ENCODE peak calls at places on chromosomes 4 and X, in ten cellular contexts. One of them, this sample, is unnamed.

GRCh38 chr4:143089847-143090246 is 94.9 kb upstream of the USP38 start:
- DNase-seq in stimulated activated CD4-positive, alpha-beta T cell treated with anti-CD3 and anti-CD28 coated beads, Interleukin-15, amount 100 ng/mL, for 1 hour: no peak
- DNase-seq in Karpas-422: no peak
- DNase-seq in EL: no peak
- DNase-seq in HL-60: no peak
- DNase-seq in NCI-H1092 treated with DMSO at 0.1 percent for 48 hours: no peak
- DNase-seq in HEK293T: no peak
- DNase-seq in HFFc6: no peak
- DNase-seq in testis: no peak
- DNase-seq in heart left ventricle: no peak
- DNase-seq in this sample: no peak

GRCh38 chrX:12955882-12956703 is 18.8 kb upstream of the TMSB4X start:
- DNase-seq in stimulated activated CD4-positive, alpha-beta T cell treated with anti-CD3 and anti-CD28 coated beads, Interleukin-15, amount 100 ng/mL, for 1 hour: no peak
- DNase-seq in Karpas-422: peak
- DNase-seq in EL: peak
- DNase-seq in HL-60: peak
- DNase-seq in NCI-H1092 treated with DMSO at 0.1 percent for 48 hours: no peak
- DNase-seq in HEK293T: no peak
- DNase-seq in HFFc6: peak
- DNase-seq in testis: no peak
- DNase-seq in heart left ventricle: peak
- DNase-seq in this sample: peak

GRCh38 chrX:116009348-116009747 is 161.2 kb upstream of the AGTR2 start:
- DNase-seq in stimulated activated CD4-positive, alpha-beta T cell treated with anti-CD3 and anti-CD28 coated beads, Interleukin-15, amount 100 ng/mL, for 1 hour: no peak
- DNase-seq in Karpas-422: no peak
- DNase-seq in EL: no peak
- DNase-seq in HL-60: no peak
- DNase-seq in NCI-H1092 treated with DMSO at 0.1 percent for 48 hours: no peak
- DNase-seq in HEK293T: no peak
- DNase-seq in HFFc6: no peak
- DNase-seq in testis: no peak
- DNase-seq in heart left ventricle: no peak
- DNase-seq in this sample: no peak

GRCh38 chrX:37468111-37468739 is 103.2 kb upstream of the LANCL3 start:
- DNase-seq in stimulated activated CD4-positive, alpha-beta T cell treated with anti-CD3 and anti-CD28 coated beads, Interleukin-15, amount 100 ng/mL, for 1 hour: no peak
- DNase-seq in Karpas-422: no peak
- DNase-seq in EL: no peak
- DNase-seq in HL-60: no peak
- DNase-seq in NCI-H1092 treated with DMSO at 0.1 percent for 48 hours: no peak
- DNase-seq in HEK293T: no peak
- DNase-seq in HFFc6: no peak
- DNase-seq in testis: no peak
- DNase-seq in heart left ventricle: no peak
- DNase-seq in this sample: no peak

GRCh38 chr4:42627887-42628646 is 28.8 kb downstream of the ATP8A1 start:
- DNase-seq in stimulated activated CD4-positive, alpha-beta T cell treated with anti-CD3 and anti-CD28 coated beads, Interleukin-15, amount 100 ng/mL, for 1 hour: no peak
- DNase-seq in Karpas-422: peak
- DNase-seq in EL: no peak
- DNase-seq in HL-60: no peak
- DNase-seq in NCI-H1092 treated with DMSO at 0.1 percent for 48 hours: peak
- DNase-seq in HEK293T: no peak
- DNase-seq in HFFc6: no peak
- DNase-seq in testis: peak
- DNase-seq in heart left ventricle: peak
- DNase-seq in this sample: no peak

GRCh38 chr4:108029731-108030130 is 40.0 kb downstream of the HADH start:
- DNase-seq in stimulated activated CD4-positive, alpha-beta T cell treated with anti-CD3 and anti-CD28 coated beads, Interleukin-15, amount 100 ng/mL, for 1 hour: no peak
- DNase-seq in Karpas-422: no peak
- DNase-seq in EL: peak
- DNase-seq in HL-60: no peak
- DNase-seq in NCI-H1092 treated with DMSO at 0.1 percent for 48 hours: no peak
- DNase-seq in HEK293T: no peak
- DNase-seq in HFFc6: peak
- DNase-seq in testis: no peak
- DNase-seq in heart left ventricle: no peak
- DNase-seq in this sample: no peak

GRCh38 chr4:1045595-1046201 is 34.3 kb downstream of the FGFRL1 start:
- DNase-seq in stimulated activated CD4-positive, alpha-beta T cell treated with anti-CD3 and anti-CD28 coated beads, Interleukin-15, amount 100 ng/mL, for 1 hour: no peak
- DNase-seq in Karpas-422: no peak
- DNase-seq in EL: no peak
- DNase-seq in HL-60: no peak
- DNase-seq in NCI-H1092 treated with DMSO at 0.1 percent for 48 hours: no peak
- DNase-seq in HEK293T: peak
- DNase-seq in HFFc6: no peak
- DNase-seq in testis: no peak
- DNase-seq in heart left ventricle: peak
- DNase-seq in this sample: no peak

GRCh38 chr4:244471-244870 is 60.8 kb downstream of the ZNF732 start:
- DNase-seq in stimulated activated CD4-positive, alpha-beta T cell treated with anti-CD3 and anti-CD28 coated beads, Interleukin-15, amount 100 ng/mL, for 1 hour: no peak
- DNase-seq in Karpas-422: peak
- DNase-seq in EL: peak
- DNase-seq in HL-60: no peak
- DNase-seq in NCI-H1092 treated with DMSO at 0.1 percent for 48 hours: peak
- DNase-seq in HEK293T: peak
- DNase-seq in HFFc6: peak
- DNase-seq in testis: peak
- DNase-seq in heart left ventricle: peak
- DNase-seq in this sample: peak

GRCh38 chr4:180527993-180528392 is 1715.2 kb upstream of the TENM3 start:
- DNase-seq in stimulated activated CD4-positive, alpha-beta T cell treated with anti-CD3 and anti-CD28 coated beads, Interleukin-15, amount 100 ng/mL, for 1 hour: no peak
- DNase-seq in Karpas-422: no peak
- DNase-seq in EL: no peak
- DNase-seq in HL-60: no peak
- DNase-seq in NCI-H1092 treated with DMSO at 0.1 percent for 48 hours: no peak
- DNase-seq in HEK293T: no peak
- DNase-seq in HFFc6: no peak
- DNase-seq in testis: no peak
- DNase-seq in heart left ventricle: no peak
- DNase-seq in this sample: peak

GRCh38 chrX:44305921-44306320 is 37.6 kb downstream of the EFHC2 start:
- DNase-seq in stimulated activated CD4-positive, alpha-beta T cell treated with anti-CD3 and anti-CD28 coated beads, Interleukin-15, amount 100 ng/mL, for 1 hour: no peak
- DNase-seq in Karpas-422: no peak
- DNase-seq in EL: no peak
- DNase-seq in HL-60: no peak
- DNase-seq in NCI-H1092 treated with DMSO at 0.1 percent for 48 hours: no peak
- DNase-seq in HEK293T: no peak
- DNase-seq in HFFc6: no peak
- DNase-seq in testis: no peak
- DNase-seq in heart left ventricle: no peak
- DNase-seq in this sample: no peak

GRCh38 chr4:7266525-7267292 is 74.4 kb downstream of the SORCS2 start:
- DNase-seq in stimulated activated CD4-positive, alpha-beta T cell treated with anti-CD3 and anti-CD28 coated beads, Interleukin-15, amount 100 ng/mL, for 1 hour: no peak
- DNase-seq in Karpas-422: no peak
- DNase-seq in EL: peak
- DNase-seq in HL-60: no peak
- DNase-seq in NCI-H1092 treated with DMSO at 0.1 percent for 48 hours: no peak
- DNase-seq in HEK293T: no peak
- DNase-seq in HFFc6: peak
- DNase-seq in testis: no peak
- DNase-seq in heart left ventricle: no peak
- DNase-seq in this sample: no peak

GRCh38 chrX:65035451-65035779 is 59.2 kb upstream of the ZC4H2 start:
- DNase-seq in stimulated activated CD4-positive, alpha-beta T cell treated with anti-CD3 and anti-CD28 coated beads, Interleukin-15, amount 100 ng/mL, for 1 hour: no peak
- DNase-seq in Karpas-422: no peak
- DNase-seq in EL: peak
- DNase-seq in HL-60: no peak
- DNase-seq in NCI-H1092 treated with DMSO at 0.1 percent for 48 hours: no peak
- DNase-seq in HEK293T: no peak
- DNase-seq in HFFc6: peak
- DNase-seq in testis: peak
- DNase-seq in heart left ventricle: peak
- DNase-seq in this sample: no peak

GRCh38 chr4:69060651-69061308 is 35.5 kb upstream of the UGT2B7 start:
- DNase-seq in stimulated activated CD4-positive, alpha-beta T cell treated with anti-CD3 and anti-CD28 coated beads, Interleukin-15, amount 100 ng/mL, for 1 hour: no peak
- DNase-seq in Karpas-422: no peak
- DNase-seq in EL: no peak
- DNase-seq in HL-60: no peak
- DNase-seq in NCI-H1092 treated with DMSO at 0.1 percent for 48 hours: no peak
- DNase-seq in HEK293T: peak
- DNase-seq in HFFc6: no peak
- DNase-seq in testis: no peak
- DNase-seq in heart left ventricle: no peak
- DNase-seq in this sample: no peak

GRCh38 chr4:162485486-162485885 is 321.7 kb upstream of the FSTL5 start:
- DNase-seq in stimulated activated CD4-positive, alpha-beta T cell treated with anti-CD3 and anti-CD28 coated beads, Interleukin-15, amount 100 ng/mL, for 1 hour: no peak
- DNase-seq in Karpas-422: no peak
- DNase-seq in EL: peak
- DNase-seq in HL-60: no peak
- DNase-seq in NCI-H1092 treated with DMSO at 0.1 percent for 48 hours: no peak
- DNase-seq in HEK293T: no peak
- DNase-seq in HFFc6: peak
- DNase-seq in testis: no peak
- DNase-seq in heart left ventricle: no peak
- DNase-seq in this sample: no peak

GRCh38 chr4:61520176-61520575 is 320.1 kb downstream of the ADGRL3 start:
- DNase-seq in stimulated activated CD4-positive, alpha-beta T cell treated with anti-CD3 and anti-CD28 coated beads, Interleukin-15, amount 100 ng/mL, for 1 hour: no peak
- DNase-seq in Karpas-422: no peak
- DNase-seq in EL: no peak
- DNase-seq in HL-60: no peak
- DNase-seq in NCI-H1092 treated with DMSO at 0.1 percent for 48 hours: no peak
- DNase-seq in HEK293T: no peak
- DNase-seq in HFFc6: no peak
- DNase-seq in testis: no peak
- DNase-seq in heart left ventricle: no peak
- DNase-seq in this sample: no peak

GRCh38 chrX:46036508-46036907 is 508.7 kb downstream of the ZNF674 start:
- DNase-seq in stimulated activated CD4-positive, alpha-beta T cell treated with anti-CD3 and anti-CD28 coated beads, Interleukin-15, amount 100 ng/mL, for 1 hour: no peak
- DNase-seq in Karpas-422: no peak
- DNase-seq in EL: peak
- DNase-seq in HL-60: no peak
- DNase-seq in NCI-H1092 treated with DMSO at 0.1 percent for 48 hours: no peak
- DNase-seq in HEK293T: no peak
- DNase-seq in HFFc6: no peak
- DNase-seq in testis: no peak
- DNase-seq in heart left ventricle: no peak
- DNase-seq in this sample: no peak

GRCh38 chr4:137614491-137614890 is 82.2 kb upstream of the PCDH18 start:
- DNase-seq in stimulated activated CD4-positive, alpha-beta T cell treated with anti-CD3 and anti-CD28 coated beads, Interleukin-15, amount 100 ng/mL, for 1 hour: no peak
- DNase-seq in Karpas-422: no peak
- DNase-seq in EL: no peak
- DNase-seq in HL-60: no peak
- DNase-seq in NCI-H1092 treated with DMSO at 0.1 percent for 48 hours: peak
- DNase-seq in HEK293T: no peak
- DNase-seq in HFFc6: no peak
- DNase-seq in testis: no peak
- DNase-seq in heart left ventricle: no peak
- DNase-seq in this sample: no peak

GRCh38 chrX:114619874-114620273 is 36.0 kb downstream of the HTR2C start:
- DNase-seq in stimulated activated CD4-positive, alpha-beta T cell treated with anti-CD3 and anti-CD28 coated beads, Interleukin-15, amount 100 ng/mL, for 1 hour: no peak
- DNase-seq in Karpas-422: peak
- DNase-seq in EL: no peak
- DNase-seq in HL-60: no peak
- DNase-seq in NCI-H1092 treated with DMSO at 0.1 percent for 48 hours: peak
- DNase-seq in HEK293T: peak
- DNase-seq in HFFc6: no peak
- DNase-seq in testis: no peak
- DNase-seq in heart left ventricle: no peak
- DNase-seq in this sample: peak

GRCh38 chrX:1390621-1391369 is 1.1 kb downstream of the SLC25A6 start:
- DNase-seq in stimulated activated CD4-positive, alpha-beta T cell treated with anti-CD3 and anti-CD28 coated beads, Interleukin-15, amount 100 ng/mL, for 1 hour: no peak
- DNase-seq in Karpas-422: no peak
- DNase-seq in EL: no peak
- DNase-seq in HL-60: no peak
- DNase-seq in NCI-H1092 treated with DMSO at 0.1 percent for 48 hours: no peak
- DNase-seq in HEK293T: no peak
- DNase-seq in HFFc6: no peak
- DNase-seq in testis: peak
- DNase-seq in heart left ventricle: peak
- DNase-seq in this sample: no peak